ENCODE peak calls at places on chromosomes 16 and 17, in four cellular contexts. W, M, C and J are unnamed samples.

GRCh38 chr16:71542377-71542776 is 16.2 kb downstream of the CHST4 start:
- DNase-seq in M (peak), W (peak), C (peak), J (no peak)

GRCh38 chr16:17503331-17503730 is 32.6 kb upstream of the XYLT1 start:
- DNase-seq in W (no peak), C (no peak), M (no peak), J (no peak)

GRCh38 chr17:18960803-18961511 is 9.0 kb downstream of the SLC5A10 start:
- DNase-seq in C (peak), W (peak), M (peak), J (peak)

GRCh38 chr16:3902731-3903130 is 22.2 kb upstream of the CREBBP start:
- DNase-seq in M (no peak), C (no peak), W (no peak), J (no peak)

GRCh38 chr17:69069289-69069688 is 8.6 kb upstream of the ABCA9 start:
- DNase-seq in M (no peak), C (no peak), W (no peak), J (no peak)

GRCh38 chr16:56011808-56012478 is 136.8 kb upstream of the CES5A start:
- DNase-seq in C (no peak), W (no peak), M (no peak), J (no peak)

GRCh38 chr16:85234310-85235235 is 122.3 kb upstream of the CIBAR2 start:
- DNase-seq in W (peak), C (peak), M (peak), J (peak)

GRCh38 chr16:85673529-85674417 is 15.0 kb downstream of the GINS2 start:
- DNase-seq in W (peak), C (peak), M (no peak), J (no peak)

GRCh38 chr17:50882851-50883250 is 16.7 kb upstream of the TOB1 start:
- DNase-seq in W (peak), C (no peak), M (peak), J (no peak)

GRCh38 chr16:79082955-79083354 is 517.6 kb downstream of the MAF start:
- DNase-seq in M (no peak), W (no peak), C (no peak), J (no peak)

GRCh38 chr17:7080445-7081041 is 492 bp upstream of the CLEC10A start:
- DNase-seq in M (no peak), C (peak), W (no peak), J (no peak)

GRCh38 chr17:21680366-21680765 is 12.0 kb upstream of the KCNJ18 start:
- DNase-seq in W (no peak), M (no peak), C (no peak), J (no peak)

GRCh38 chr17:80113033-80113484 is 11.7 kb downstream of the GAA start:
- DNase-seq in W (no peak), M (no peak), C (no peak), J (no peak)

GRCh38 chr17:31053076-31053475 is 41.7 kb upstream of the NF1 start:
- DNase-seq in M (no peak), C (no peak), W (no peak), J (no peak)

GRCh38 chr17:47204722-47205418 is 4.3 kb upstream of the MYL4 start:
- DNase-seq in W (peak), M (no peak), C (no peak), J (no peak)

GRCh38 chr17:13647551-13647950 is 45.8 kb upstream of the HS3ST3A1 start:
- DNase-seq in M (no peak), C (no peak), W (no peak), J (peak)

GRCh38 chr17:72118588-72119279 is 2.1 kb upstream of the SOX9 start:
- DNase-seq in W (peak), C (peak), M (peak), J (no peak)

GRCh38 chr17:75113798-75114551 is 4.2 kb downstream of the ARMC7 start:
- DNase-seq in M (peak), C (peak), W (peak), J (peak)

GRCh38 chr17:44220211-44221071 is 966 bp upstream of the UBTF start:
- DNase-seq in W (peak), C (peak), M (peak), J (no peak)

GRCh38 chr16:76837872-76838271 is 353.1 kb upstream of the MON1B start:
- DNase-seq in W (no peak), C (no peak), M (peak), J (no peak)

GRCh38 chr16:56192971-56193936 is 2.0 kb downstream of the GNAO1 start:
- DNase-seq in M (no peak), C (no peak), W (no peak), J (no peak)

GRCh38 chr16:46954562-46954961 is 18.9 kb downstream of the DNAJA2 start:
- DNase-seq in M (no peak), C (no peak), W (no peak), J (no peak)

GRCh38 chr17:60169921-60170817 is 20.4 kb downstream of the CA4 start:
- DNase-seq in C (no peak), M (no peak), W (no peak), J (peak)

GRCh38 chr16:63928421-63928820 is 1193.4 kb downstream of the CDH11 start:
- DNase-seq in C (no peak), M (no peak), W (no peak), J (no peak)

GRCh38 chr16:28574925-28575324 is 21.2 kb downstream of the SGF29 start:
- DNase-seq in C (no peak), W (no peak), M (no peak), J (no peak)

GRCh38 chr17:17765359-17765758 is 71.4 kb downstream of the SREBF1 start:
- DNase-seq in M (no peak), C (no peak), W (no peak), J (no peak)

GRCh38 chr16:75491876-75492275 is 3.4 kb downstream of the CHST6 start:
- DNase-seq in M (peak), C (peak), W (no peak), J (no peak)
- TF ChIP-seq CTCF in M (no peak), C (no peak), W (no peak), J (peak)

DNA sequence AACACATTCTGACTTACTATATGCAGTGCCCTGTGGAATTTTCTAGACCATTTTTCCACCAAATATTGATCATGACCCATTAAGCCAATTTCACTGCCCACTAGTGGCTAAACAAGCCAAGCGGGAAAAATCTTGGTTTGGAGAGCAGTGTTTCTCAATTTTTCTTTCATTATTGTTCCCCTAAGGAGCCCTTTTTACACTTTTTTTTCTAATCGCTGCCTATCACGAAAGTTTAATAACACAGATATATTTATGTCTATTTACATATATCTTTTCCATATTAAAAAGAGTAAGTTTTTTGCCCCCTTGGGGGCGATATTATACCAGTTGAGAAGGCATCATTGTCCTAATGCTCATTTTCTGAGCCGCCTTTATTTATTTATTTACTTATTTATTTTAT is 10.8 kb upstream of the TLCD3B start:
- DNase-seq in C (no peak), W (no peak), M (no peak), J (peak)
- TF ChIP-seq CTCF in C (peak), W (peak), M (peak), J (peak)

GRCh38 chr16:2243031-2243528 is 6.8 kb downstream of the DNASE1L2 start:
- DNase-seq in C (no peak), W (no peak), M (no peak), J (no peak)
- TF ChIP-seq CTCF in C (no peak), W (no peak), M (no peak), J (no peak)

DNA sequence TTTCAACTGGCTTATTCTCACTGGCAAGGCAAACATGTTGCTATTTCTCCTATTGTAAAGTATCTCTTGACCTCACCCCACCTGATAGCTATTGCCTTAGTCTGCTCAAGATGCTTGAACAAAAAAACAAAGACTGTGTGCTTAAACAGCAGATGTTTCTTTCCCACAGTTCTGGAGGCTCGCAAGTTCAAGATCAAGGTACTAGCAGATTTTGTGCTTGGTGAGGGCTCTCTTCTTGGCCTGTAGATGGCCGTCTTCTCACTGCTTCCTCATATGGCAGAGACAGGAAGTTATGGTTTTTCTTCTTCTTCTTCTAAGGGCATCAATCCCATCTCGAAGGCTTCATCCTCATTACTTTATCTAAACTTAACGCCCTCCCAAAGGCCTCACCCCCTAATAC is 109.7 kb upstream of the CLEC3A start:
- DNase-seq in W (no peak), M (no peak), C (no peak), J (no peak)
- TF ChIP-seq CTCF in W (no peak), M (no peak), C (no peak), J (no peak)

DNA sequence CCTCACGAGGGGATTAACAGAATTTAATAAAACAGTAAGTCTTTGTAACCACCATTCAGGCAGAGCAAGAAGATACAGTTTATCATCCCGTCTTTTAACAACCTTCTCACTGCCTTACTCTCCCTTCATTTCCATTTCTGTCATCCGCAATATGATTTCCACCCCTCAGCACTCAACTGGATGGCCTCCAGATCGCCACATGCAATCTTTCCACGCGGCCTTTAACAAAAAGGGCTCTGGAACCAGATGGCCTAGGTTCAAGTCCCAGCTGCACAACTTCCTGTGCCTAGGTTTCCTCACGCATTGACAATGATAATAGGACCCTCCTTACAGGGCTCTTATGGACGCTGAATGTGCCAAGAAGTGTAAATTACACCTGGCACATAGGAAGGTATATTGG is 103.6 kb downstream of the GAS7 start:
- DNase-seq in M (no peak), W (no peak), C (no peak), J (no peak)
- TF ChIP-seq CTCF in M (no peak), W (no peak), C (no peak), J (no peak)